ENCODE peak calls at places on chromosomes 13 and 19, in seven cellular contexts. One of them, this sample, is unnamed.

GRCh38 chr19:10419646-10420443 is 493 bp upstream of the PDE4A start:
- DNase-seq in kidney: peak; percentile 77
- DNase-seq in astrocyte: peak; percentile 68
- DNase-seq in colonic mucosa: no peak
- DNase-seq in HCT116: peak; percentile 84
- DNase-seq in PC-3: peak; percentile 42
- DNase-seq in endothelial cell of umbilical vein: no peak
- DNase-seq in this sample: peak; percentile 51

GRCh38 chr13:71358218-71358617 is 508.8 kb downstream of the DACH1 start:
- DNase-seq in PC-3: peak; percentile 20
- DNase-seq in astrocyte: no peak
- DNase-seq in kidney: no peak
- DNase-seq in HCT116: no peak
- DNase-seq in colonic mucosa: no peak
- DNase-seq in endothelial cell of umbilical vein: peak; percentile 26
- DNase-seq in this sample: no peak

GRCh38 chr13:102012299-102013293 is 389.3 kb downstream of the FGF14 start:
- DNase-seq in HCT116: no peak
- DNase-seq in colonic mucosa: no peak
- DNase-seq in astrocyte: no peak
- DNase-seq in kidney: no peak
- DNase-seq in PC-3: no peak
- DNase-seq in endothelial cell of umbilical vein: no peak
- DNase-seq in this sample: no peak

GRCh38 chr19:1173160-1173844 is 766 bp downstream of the SBNO2 start:
- DNase-seq in PC-3: no peak
- DNase-seq in kidney: peak; percentile 88
- DNase-seq in endothelial cell of umbilical vein: no peak
- DNase-seq in astrocyte: no peak
- DNase-seq in colonic mucosa: peak; percentile 52
- DNase-seq in HCT116: no peak
- DNase-seq in this sample: peak; percentile 58

GRCh38 chr19:17753976-17754375 is 2.7 kb downstream of the FCHO1 start:
- DNase-seq in colonic mucosa: no peak
- DNase-seq in endothelial cell of umbilical vein: no peak
- DNase-seq in kidney: no peak
- DNase-seq in astrocyte: no peak
- DNase-seq in HCT116: no peak
- DNase-seq in PC-3: no peak
- DNase-seq in this sample: no peak

GRCh38 chr13:61600360-61601033 is 184.8 kb upstream of the PCDH20 start:
- DNase-seq in kidney: no peak
- DNase-seq in PC-3: no peak
- DNase-seq in HCT116: no peak
- DNase-seq in colonic mucosa: no peak
- DNase-seq in astrocyte: no peak
- DNase-seq in endothelial cell of umbilical vein: no peak
- DNase-seq in this sample: no peak

GRCh38 chr19:47618771-47619170 is 9.8 kb downstream of the BICRA start:
- DNase-seq in astrocyte: peak; percentile 60
- DNase-seq in colonic mucosa: no peak
- DNase-seq in PC-3: no peak
- DNase-seq in kidney: no peak
- DNase-seq in HCT116: no peak
- DNase-seq in endothelial cell of umbilical vein: no peak
- DNase-seq in this sample: no peak

GRCh38 chr19:43789029-43789428 is 8.3 kb upstream of the KCNN4 start:
- DNase-seq in astrocyte: peak; percentile 29
- DNase-seq in PC-3: peak; percentile 44
- DNase-seq in kidney: no peak
- DNase-seq in endothelial cell of umbilical vein: peak; percentile 46
- DNase-seq in HCT116: no peak
- DNase-seq in colonic mucosa: no peak
- DNase-seq in this sample: peak; percentile 71

GRCh38 chr13:113029487-113030258 is 60.7 kb downstream of the MCF2L start:
- DNase-seq in endothelial cell of umbilical vein: peak; percentile 35
- DNase-seq in colonic mucosa: peak; percentile 56
- DNase-seq in astrocyte: no peak
- DNase-seq in kidney: peak; percentile 22
- DNase-seq in PC-3: peak; percentile 46
- DNase-seq in HCT116: no peak
- DNase-seq in this sample: peak; percentile 59

GRCh38 chr13:95644611-95645052 is at the start of gene DZIP1:
- DNase-seq in kidney: peak; percentile 94
- DNase-seq in endothelial cell of umbilical vein: peak; percentile 84
- DNase-seq in colonic mucosa: peak; percentile 54
- DNase-seq in astrocyte: peak; percentile 81
- DNase-seq in HCT116: no peak
- DNase-seq in PC-3: peak; percentile 40
- DNase-seq in this sample: peak; percentile 96

GRCh38 chr19:49595006-49595818 is 4.2 kb downstream of the PRR12 start:
- DNase-seq in endothelial cell of umbilical vein: no peak
- DNase-seq in kidney: peak; percentile 72
- DNase-seq in PC-3: no peak
- DNase-seq in HCT116: no peak
- DNase-seq in colonic mucosa: peak; percentile 22
- DNase-seq in astrocyte: no peak
- DNase-seq in this sample: no peak

GRCh38 chr19:35249146-35249847 is 495 bp downstream of the LSR start:
- DNase-seq in HCT116: no peak
- DNase-seq in colonic mucosa: peak; percentile 53
- DNase-seq in astrocyte: no peak
- DNase-seq in endothelial cell of umbilical vein: no peak
- DNase-seq in kidney: peak; percentile 72
- DNase-seq in PC-3: no peak
- DNase-seq in this sample: no peak

GRCh38 chr13:87078947-87079795 is 592.0 kb upstream of the SLITRK5 start:
- DNase-seq in colonic mucosa: no peak
- DNase-seq in HCT116: no peak
- DNase-seq in endothelial cell of umbilical vein: no peak
- DNase-seq in astrocyte: no peak
- DNase-seq in kidney: peak; percentile 46
- DNase-seq in PC-3: no peak
- DNase-seq in this sample: no peak

GRCh38 chr19:42287017-42287825 is 14.7 kb upstream of the PRR19 start:
- DNase-seq in PC-3: no peak
- DNase-seq in endothelial cell of umbilical vein: no peak
- DNase-seq in colonic mucosa: no peak
- DNase-seq in kidney: peak; percentile 72
- DNase-seq in HCT116: no peak
- DNase-seq in astrocyte: no peak
- DNase-seq in this sample: no peak
- H3K4me3 ChIP-seq in PC-3: no peak overlapping the region
- H3K4me3 ChIP-seq in endothelial cell of umbilical vein: no peak overlapping the region
- H3K4me3 ChIP-seq in colonic mucosa: no peak overlapping the region
- H3K4me3 ChIP-seq in kidney: no peak overlapping the region
- H3K4me3 ChIP-seq in HCT116: no peak overlapping the region
- H3K4me3 ChIP-seq in astrocyte: no peak overlapping the region
- H3K4me3 ChIP-seq in this sample: no peak overlapping the region

DNA sequence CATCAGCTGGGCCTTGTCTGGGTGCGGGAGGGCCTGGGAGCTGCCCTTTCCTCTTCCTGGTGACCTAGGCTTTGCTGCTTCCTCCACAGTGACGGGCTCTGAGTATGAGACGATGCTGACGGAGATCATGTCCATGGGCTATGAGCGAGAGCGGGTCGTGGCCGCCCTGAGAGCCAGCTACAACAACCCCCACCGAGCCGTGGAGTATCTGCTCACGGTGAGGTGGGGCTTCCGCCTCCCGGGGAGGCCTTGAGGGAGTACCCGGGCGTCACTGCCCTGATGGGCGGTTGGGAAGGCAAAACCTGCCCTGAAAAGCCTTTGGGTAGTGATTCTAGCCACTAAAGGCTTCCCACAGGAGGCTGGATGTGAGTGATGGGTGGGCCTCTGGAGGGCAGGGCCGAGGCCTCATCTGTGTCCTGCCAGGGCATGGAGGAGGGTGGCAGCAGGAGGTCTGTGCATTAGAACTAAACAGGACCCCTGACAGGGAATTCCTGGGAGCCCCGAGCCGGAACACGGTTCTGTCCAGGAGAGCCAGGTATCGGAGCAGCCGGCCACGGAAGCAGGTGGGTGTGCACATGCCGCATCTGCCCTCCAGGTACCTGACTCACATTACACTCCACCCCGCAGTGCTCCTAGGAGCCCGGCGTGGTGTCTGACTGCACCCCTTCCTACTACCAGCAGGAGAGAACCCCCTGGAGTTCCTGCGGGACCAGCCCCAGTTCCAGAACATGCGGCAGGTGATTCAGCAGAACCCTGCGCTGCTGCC is 3.1 kb downstream of the RAD23A start:
- DNase-seq in astrocyte: no peak
- DNase-seq in colonic mucosa: no peak
- DNase-seq in PC-3: no peak
- DNase-seq in HCT116: no peak
- DNase-seq in kidney: peak; percentile 75
- DNase-seq in endothelial cell of umbilical vein: no peak
- DNase-seq in this sample: no peak
- H3K9ac ChIP-seq in astrocyte: no peak overlapping the region
- H3K9ac ChIP-seq in colonic mucosa: no peak overlapping the region
- H3K9ac ChIP-seq in PC-3: no peak overlapping the region
- H3K9ac ChIP-seq in HCT116: no peak overlapping the region
- H3K9ac ChIP-seq in kidney: no peak overlapping the region
- H3K9ac ChIP-seq in endothelial cell of umbilical vein: no peak overlapping the region
- H3K9ac ChIP-seq in this sample: peak overlapping the region; percentile 93

GRCh38 chr19:7863157-7863970 is 10.8 kb downstream of the PRR36 start:
- DNase-seq in kidney: peak; percentile 77
- DNase-seq in PC-3: no peak
- DNase-seq in colonic mucosa: no peak
- DNase-seq in HCT116: no peak
- DNase-seq in endothelial cell of umbilical vein: no peak
- DNase-seq in astrocyte: no peak
- DNase-seq in this sample: no peak
- H3K4me3 ChIP-seq in kidney: no peak overlapping the region
- H3K4me3 ChIP-seq in PC-3: no peak overlapping the region
- H3K4me3 ChIP-seq in colonic mucosa: no peak overlapping the region
- H3K4me3 ChIP-seq in HCT116: no peak overlapping the region
- H3K4me3 ChIP-seq in endothelial cell of umbilical vein: no peak overlapping the region
- H3K4me3 ChIP-seq in astrocyte: no peak overlapping the region
- H3K4me3 ChIP-seq in this sample: no peak overlapping the region

GRCh38 chr13:23966221-23966690 is 69.0 kb upstream of the C1QTNF9B start:
- DNase-seq in HCT116: no peak
- DNase-seq in kidney: no peak
- DNase-seq in endothelial cell of umbilical vein: no peak
- DNase-seq in colonic mucosa: no peak
- DNase-seq in PC-3: no peak
- DNase-seq in astrocyte: no peak
- DNase-seq in this sample: no peak

GRCh38 chr13:23969672-23970071 is 72.4 kb upstream of the C1QTNF9B start:
- DNase-seq in colonic mucosa: no peak
- DNase-seq in kidney: no peak
- DNase-seq in astrocyte: peak; percentile 30
- DNase-seq in PC-3: no peak
- DNase-seq in endothelial cell of umbilical vein: no peak
- DNase-seq in HCT116: no peak
- DNase-seq in this sample: peak; percentile 15

GRCh38 chr13:23963947-23964346 is 66.6 kb upstream of the C1QTNF9B start:
- DNase-seq in endothelial cell of umbilical vein: no peak
- DNase-seq in colonic mucosa: no peak
- DNase-seq in HCT116: no peak
- DNase-seq in PC-3: peak; percentile 48
- DNase-seq in astrocyte: peak; percentile 20
- DNase-seq in kidney: no peak
- DNase-seq in this sample: peak; percentile 27

GRCh38 chr13:23965346-23965745 is 68.0 kb upstream of the C1QTNF9B start:
- DNase-seq in colonic mucosa: no peak
- DNase-seq in PC-3: no peak
- DNase-seq in astrocyte: no peak
- DNase-seq in kidney: no peak
- DNase-seq in endothelial cell of umbilical vein: no peak
- DNase-seq in HCT116: no peak
- DNase-seq in this sample: no peak

GRCh38 chr13:23966691-23967615 is 69.7 kb upstream of the C1QTNF9B start:
- DNase-seq in astrocyte: no peak
- DNase-seq in PC-3: peak; percentile 37
- DNase-seq in colonic mucosa: no peak
- DNase-seq in endothelial cell of umbilical vein: no peak
- DNase-seq in kidney: no peak
- DNase-seq in HCT116: no peak
- DNase-seq in this sample: peak; percentile 26
- H3K9ac ChIP-seq in astrocyte: no peak overlapping the region
- H3K9ac ChIP-seq in PC-3: peak overlapping the region; percentile 13
- H3K9ac ChIP-seq in colonic mucosa: no peak overlapping the region
- H3K9ac ChIP-seq in endothelial cell of umbilical vein: no peak overlapping the region
- H3K9ac ChIP-seq in kidney: no peak overlapping the region
- H3K9ac ChIP-seq in HCT116: no peak overlapping the region
- H3K9ac ChIP-seq in this sample: peak overlapping the region; percentile 39